ENCODE peak calls at places on chromosomes 5 and 9, in nine cellular contexts. One of them, this sample, is unnamed.

GRCh38 chr5:40318378-40318777 is 361.3 kb upstream of the PTGER4 start:
- DNase-seq in A673: no peak
- DNase-seq in adrenal gland: no peak
- DNase-seq in thoracic aorta: no peak
- DNase-seq in left ventricle myocardium inferior: no peak
- DNase-seq in hepatocyte: no peak
- DNase-seq in kidney: no peak
- DNase-seq in upper lobe of right lung: no peak
- DNase-seq in osteoblast: no peak
- DNase-seq in this sample: no peak

GRCh38 chr9:76756273-76756650 is 8.0 kb upstream of the PCA3 start:
- DNase-seq in A673: peak
- DNase-seq in adrenal gland: no peak
- DNase-seq in thoracic aorta: no peak
- DNase-seq in left ventricle myocardium inferior: no peak
- DNase-seq in hepatocyte: peak
- DNase-seq in kidney: peak
- DNase-seq in upper lobe of right lung: no peak
- DNase-seq in osteoblast: no peak
- DNase-seq in this sample: no peak

GRCh38 chr9:26657958-26658357 is 234.6 kb downstream of the CAAP1 start:
- DNase-seq in A673: no peak
- DNase-seq in adrenal gland: no peak
- DNase-seq in thoracic aorta: no peak
- DNase-seq in left ventricle myocardium inferior: no peak
- DNase-seq in hepatocyte: no peak
- DNase-seq in kidney: no peak
- DNase-seq in upper lobe of right lung: no peak
- DNase-seq in osteoblast: no peak
- DNase-seq in this sample: no peak

GRCh38 chr9:79764377-79764776 is 192.6 kb downstream of the TLE4 start:
- DNase-seq in A673: peak
- DNase-seq in adrenal gland: no peak
- DNase-seq in thoracic aorta: no peak
- DNase-seq in left ventricle myocardium inferior: no peak
- DNase-seq in hepatocyte: peak
- DNase-seq in kidney: no peak
- DNase-seq in upper lobe of right lung: no peak
- DNase-seq in osteoblast: peak
- DNase-seq in this sample: peak

GRCh38 chr5:55421074-55421529 is 113.3 kb downstream of the MTREX start:
- DNase-seq in A673: no peak
- DNase-seq in adrenal gland: no peak
- DNase-seq in thoracic aorta: no peak
- DNase-seq in left ventricle myocardium inferior: no peak
- DNase-seq in hepatocyte: no peak
- DNase-seq in kidney: no peak
- DNase-seq in upper lobe of right lung: no peak
- DNase-seq in osteoblast: no peak
- DNase-seq in this sample: no peak

GRCh38 chr9:16100596-16101091 is 547.8 kb downstream of the CCDC171 start:
- DNase-seq in A673: no peak
- DNase-seq in adrenal gland: peak
- DNase-seq in thoracic aorta: no peak
- DNase-seq in left ventricle myocardium inferior: peak
- DNase-seq in hepatocyte: peak
- DNase-seq in kidney: peak
- DNase-seq in upper lobe of right lung: peak
- DNase-seq in osteoblast: no peak
- DNase-seq in this sample: no peak

GRCh38 chr5:112693301-112693700 is 44.4 kb upstream of the APC start:
- DNase-seq in A673: no peak
- DNase-seq in adrenal gland: no peak
- DNase-seq in thoracic aorta: no peak
- DNase-seq in left ventricle myocardium inferior: no peak
- DNase-seq in hepatocyte: no peak
- DNase-seq in kidney: no peak
- DNase-seq in upper lobe of right lung: no peak
- DNase-seq in osteoblast: no peak
- DNase-seq in this sample: no peak

GRCh38 chr9:98811051-98811650 is 3.7 kb downstream of the GALNT12 start:
- DNase-seq in A673: no peak
- DNase-seq in adrenal gland: peak
- DNase-seq in thoracic aorta: no peak
- DNase-seq in left ventricle myocardium inferior: no peak
- DNase-seq in hepatocyte: no peak
- DNase-seq in kidney: no peak
- DNase-seq in upper lobe of right lung: no peak
- DNase-seq in osteoblast: peak
- DNase-seq in this sample: peak

GRCh38 chr5:120545951-120546350 is 81.9 kb downstream of the PRR16 start:
- DNase-seq in A673: no peak
- DNase-seq in adrenal gland: no peak
- DNase-seq in thoracic aorta: no peak
- DNase-seq in left ventricle myocardium inferior: no peak
- DNase-seq in hepatocyte: no peak
- DNase-seq in kidney: no peak
- DNase-seq in upper lobe of right lung: no peak
- DNase-seq in osteoblast: no peak
- DNase-seq in this sample: no peak

GRCh38 chr5:107652839-107653607 is 17.7 kb downstream of the EFNA5 start:
- DNase-seq in A673: peak
- DNase-seq in adrenal gland: no peak
- DNase-seq in thoracic aorta: no peak
- DNase-seq in left ventricle myocardium inferior: no peak
- DNase-seq in hepatocyte: peak
- DNase-seq in kidney: no peak
- DNase-seq in upper lobe of right lung: no peak
- DNase-seq in osteoblast: no peak
- DNase-seq in this sample: no peak

GRCh38 chr5:168788786-168789185 is 209.6 kb upstream of the PANK3 start:
- DNase-seq in A673: no peak
- DNase-seq in adrenal gland: no peak
- DNase-seq in thoracic aorta: no peak
- DNase-seq in left ventricle myocardium inferior: no peak
- DNase-seq in hepatocyte: no peak
- DNase-seq in kidney: no peak
- DNase-seq in upper lobe of right lung: no peak
- DNase-seq in osteoblast: no peak
- DNase-seq in this sample: no peak

GRCh38 chr5:86411596-86411995 is 206.1 kb upstream of the COX7C start:
- DNase-seq in A673: no peak
- DNase-seq in adrenal gland: no peak
- DNase-seq in thoracic aorta: no peak
- DNase-seq in left ventricle myocardium inferior: no peak
- DNase-seq in hepatocyte: no peak
- DNase-seq in kidney: no peak
- DNase-seq in upper lobe of right lung: no peak
- DNase-seq in osteoblast: no peak
- DNase-seq in this sample: no peak

GRCh38 chr9:123523828-123524227 is 167.8 kb downstream of the CRB2 start:
- DNase-seq in A673: no peak
- DNase-seq in adrenal gland: no peak
- DNase-seq in thoracic aorta: no peak
- DNase-seq in left ventricle myocardium inferior: no peak
- DNase-seq in hepatocyte: no peak
- DNase-seq in kidney: no peak
- DNase-seq in upper lobe of right lung: no peak
- DNase-seq in osteoblast: no peak
- DNase-seq in this sample: no peak

GRCh38 chr5:51382759-51383493 is at the start of gene ISL1:
- DNase-seq in A673: peak
- DNase-seq in adrenal gland: peak
- DNase-seq in thoracic aorta: no peak
- DNase-seq in left ventricle myocardium inferior: no peak
- DNase-seq in hepatocyte: peak
- DNase-seq in kidney: no peak
- DNase-seq in upper lobe of right lung: peak
- DNase-seq in osteoblast: peak
- DNase-seq in this sample: no peak

GRCh38 chr9:15277400-15278137 is 29.4 kb downstream of the TTC39B start:
- DNase-seq in A673: peak
- DNase-seq in adrenal gland: peak
- DNase-seq in thoracic aorta: no peak
- DNase-seq in left ventricle myocardium inferior: no peak
- DNase-seq in hepatocyte: no peak
- DNase-seq in kidney: no peak
- DNase-seq in upper lobe of right lung: no peak
- DNase-seq in osteoblast: no peak
- DNase-seq in this sample: peak

DNA sequence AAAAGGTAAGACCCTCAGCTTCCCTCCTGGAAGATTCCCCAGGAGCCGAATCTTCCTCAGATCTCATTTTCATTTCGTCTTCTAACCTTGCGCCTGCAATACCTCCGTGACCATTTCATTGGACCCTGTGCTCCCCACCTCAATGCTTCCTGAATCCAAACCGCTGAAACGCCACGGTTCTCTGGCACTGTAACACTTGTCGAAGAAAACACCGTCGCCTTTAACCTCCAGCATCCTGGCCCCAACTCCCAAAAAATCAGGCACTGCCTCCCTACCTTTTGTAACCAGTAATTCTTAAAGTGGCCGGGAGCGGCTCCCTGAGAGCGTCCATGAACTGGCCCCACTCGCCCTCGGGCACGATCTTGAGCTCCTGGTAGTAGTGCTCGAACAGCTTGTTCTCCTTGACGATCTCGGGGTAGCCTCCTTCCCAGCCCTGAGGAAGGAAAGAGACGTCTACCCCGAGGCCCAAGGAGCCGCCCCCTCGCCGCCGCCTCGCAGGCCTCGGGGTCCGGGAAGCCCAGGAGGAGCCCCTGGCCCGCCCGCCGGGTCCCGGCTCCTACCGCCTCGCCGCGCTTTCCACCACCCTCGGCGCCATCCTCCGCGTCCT is 417 bp downstream of the NSUN2 start:
- DNase-seq in A673: no peak
- DNase-seq in adrenal gland: peak
- DNase-seq in thoracic aorta: no peak
- DNase-seq in left ventricle myocardium inferior: no peak
- DNase-seq in hepatocyte: no peak
- DNase-seq in kidney: peak
- DNase-seq in upper lobe of right lung: no peak
- DNase-seq in osteoblast: peak
- DNase-seq in this sample: no peak
- TF ChIP-seq CTCF in A673: no peak
- TF ChIP-seq CTCF in adrenal gland: no peak
- TF ChIP-seq CTCF in thoracic aorta: peak
- TF ChIP-seq CTCF in left ventricle myocardium inferior: no peak
- TF ChIP-seq CTCF in hepatocyte: peak
- TF ChIP-seq CTCF in kidney: no peak
- TF ChIP-seq CTCF in upper lobe of right lung: no peak
- TF ChIP-seq CTCF in osteoblast: no peak
- TF ChIP-seq CTCF in this sample: peak

GRCh38 chr9:92837191-92837590 is 40.6 kb downstream of the ZNF484 start:
- DNase-seq in A673: no peak
- DNase-seq in adrenal gland: no peak
- DNase-seq in thoracic aorta: no peak
- DNase-seq in left ventricle myocardium inferior: no peak
- DNase-seq in hepatocyte: no peak
- DNase-seq in kidney: no peak
- DNase-seq in upper lobe of right lung: no peak
- DNase-seq in osteoblast: no peak
- DNase-seq in this sample: no peak
- H3K4me3 ChIP-seq in A673: no peak
- H3K4me3 ChIP-seq in adrenal gland: no peak
- H3K4me3 ChIP-seq in thoracic aorta: no peak
- H3K4me3 ChIP-seq in left ventricle myocardium inferior: no peak
- H3K4me3 ChIP-seq in hepatocyte: no peak
- H3K4me3 ChIP-seq in kidney: no peak
- H3K4me3 ChIP-seq in upper lobe of right lung: no peak
- H3K4me3 ChIP-seq in osteoblast: no peak
- H3K4me3 ChIP-seq in this sample: no peak

GRCh38 chr9:99948482-99948881 is 42.0 kb downstream of the STX17 start:
- DNase-seq in A673: no peak
- DNase-seq in adrenal gland: no peak
- DNase-seq in thoracic aorta: no peak
- DNase-seq in left ventricle myocardium inferior: no peak
- DNase-seq in hepatocyte: no peak
- DNase-seq in kidney: no peak
- DNase-seq in upper lobe of right lung: no peak
- DNase-seq in osteoblast: no peak
- DNase-seq in this sample: no peak

GRCh38 chr9:99948896-99949295 is 42.4 kb downstream of the STX17 start:
- DNase-seq in A673: peak
- DNase-seq in adrenal gland: no peak
- DNase-seq in thoracic aorta: no peak
- DNase-seq in left ventricle myocardium inferior: no peak
- DNase-seq in hepatocyte: no peak
- DNase-seq in kidney: no peak
- DNase-seq in upper lobe of right lung: no peak
- DNase-seq in osteoblast: no peak
- DNase-seq in this sample: no peak

DNA sequence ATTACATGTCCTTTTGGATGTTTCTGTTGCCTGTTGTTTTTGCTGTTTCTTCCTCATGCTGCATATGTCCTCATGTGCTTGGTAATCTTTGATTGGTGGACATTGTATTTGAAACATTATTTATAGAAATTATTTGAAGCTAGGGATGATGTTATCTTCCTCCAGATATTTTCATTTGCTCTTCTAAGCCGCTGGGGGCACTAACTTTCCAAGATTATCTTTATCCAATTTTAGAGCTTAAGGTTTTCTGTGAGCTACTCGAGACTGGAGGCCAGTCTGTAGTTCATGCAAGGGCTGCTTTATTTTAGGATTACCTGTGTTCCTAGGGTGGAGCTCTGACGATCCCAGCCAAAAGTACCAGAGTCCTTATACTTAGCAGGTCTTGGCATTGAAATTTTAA is 40.9 kb downstream of the STX17 start:
- DNase-seq in A673: no peak
- DNase-seq in adrenal gland: no peak
- DNase-seq in thoracic aorta: no peak
- DNase-seq in left ventricle myocardium inferior: no peak
- DNase-seq in hepatocyte: no peak
- DNase-seq in kidney: no peak
- DNase-seq in upper lobe of right lung: no peak
- DNase-seq in osteoblast: no peak
- DNase-seq in this sample: no peak
- TF ChIP-seq CTCF in A673: no peak
- TF ChIP-seq CTCF in adrenal gland: no peak
- TF ChIP-seq CTCF in thoracic aorta: no peak
- TF ChIP-seq CTCF in left ventricle myocardium inferior: no peak
- TF ChIP-seq CTCF in hepatocyte: no peak
- TF ChIP-seq CTCF in kidney: no peak
- TF ChIP-seq CTCF in upper lobe of right lung: no peak
- TF ChIP-seq CTCF in osteoblast: peak
- TF ChIP-seq CTCF in this sample: peak

DNA sequence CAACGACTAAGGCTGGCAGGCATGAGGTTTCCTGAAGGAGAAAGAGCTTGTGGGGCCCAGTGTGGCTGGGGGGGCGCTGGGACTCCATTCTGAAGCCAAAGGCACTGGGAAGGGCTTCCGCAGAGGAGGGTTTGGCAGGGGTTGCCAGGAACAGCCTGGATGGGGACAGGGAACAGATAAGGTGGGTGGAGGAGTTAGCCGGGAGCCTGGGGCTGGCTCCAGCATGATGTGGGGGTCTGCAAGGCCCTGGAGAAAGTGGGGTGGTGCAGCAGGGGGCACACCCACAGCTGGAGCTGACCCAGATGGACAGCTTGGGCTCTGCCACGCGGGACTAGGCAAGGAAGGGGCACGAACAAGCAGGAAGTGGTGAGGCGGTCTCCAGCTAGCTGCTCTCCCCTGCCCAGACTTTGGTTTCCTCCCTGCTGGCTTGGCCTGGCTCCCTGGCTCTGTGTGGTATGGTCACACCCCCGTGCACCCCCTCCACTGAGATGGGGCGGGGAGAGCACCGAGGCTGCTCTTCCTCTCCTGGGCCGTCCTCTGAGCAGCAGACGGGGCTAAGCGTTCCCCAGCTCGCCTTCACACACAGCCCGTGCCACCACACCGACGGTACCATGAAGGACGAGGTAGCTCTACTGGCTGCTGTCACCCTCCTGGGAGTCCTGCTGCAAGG is at the start of gene LTC4S:
- DNase-seq in A673: no peak
- DNase-seq in adrenal gland: peak
- DNase-seq in thoracic aorta: no peak
- DNase-seq in left ventricle myocardium inferior: peak
- DNase-seq in hepatocyte: no peak
- DNase-seq in kidney: peak
- DNase-seq in upper lobe of right lung: peak
- DNase-seq in osteoblast: peak
- DNase-seq in this sample: no peak
- H3K4me3 ChIP-seq in A673: no peak
- H3K4me3 ChIP-seq in adrenal gland: no peak
- H3K4me3 ChIP-seq in thoracic aorta: peak
- H3K4me3 ChIP-seq in left ventricle myocardium inferior: peak
- H3K4me3 ChIP-seq in hepatocyte: no peak
- H3K4me3 ChIP-seq in kidney: peak
- H3K4me3 ChIP-seq in upper lobe of right lung: peak
- H3K4me3 ChIP-seq in osteoblast: peak
- H3K4me3 ChIP-seq in this sample: no peak